ENCODE peak calls at places on chromosomes 7 and 10, in nine cellular contexts. R is KG1; Y is epithelial cell of esophagus; W is BE2C; E is GF-D8; K is HT1080; H is activated naive CD8-positive, alpha-beta T cell treated with anti-CD3 and anti-CD28 coated beads for 36 hours; F is activated T-cell treated with anti-CD3 and anti-CD28 coated beads for 1 hour; L is activated effector memory CD4-positive, alpha-beta T cell treated with anti-CD3 and anti-CD28 coated beads, Interleukin-2, amount 50 U/mL, for 16 hours. T is an unnamed sample.
A peak's percentile ranks its signal among the peaks of the same experiment; 100 is the strongest.

GRCh38 chr10:70478191-70479160 is at the start of gene PALD1:
- DNase-seq in W (peak; percentile 57), R (peak; percentile 67), Y (no peak), E (peak; percentile 64), L (peak; percentile 78), K (peak; percentile 27), F (no peak), H (peak; percentile 67), T (peak; percentile 78)

GRCh38 chr10:14782691-14783363 is 8.1 kb upstream of the FAM107B start:
- DNase-seq in R (peak; percentile 46), F (no peak), H (no peak), Y (peak; percentile 59), K (peak; percentile 83), W (no peak), E (peak; percentile 52), L (no peak), T (no peak)

GRCh38 chr10:624605-625334 is 64.7 kb downstream of the DIP2C start:
- DNase-seq in Y (peak; percentile 30), F (no peak), L (no peak), R (no peak), H (no peak), K (peak; percentile 85), W (peak; percentile 61), E (no peak), T (peak; percentile 86)

GRCh38 chr7:54811016-54811924 is 52.3 kb upstream of the SEC61G start:
- DNase-seq in H (no peak), Y (no peak), F (no peak), K (peak; percentile 62), W (no peak), R (no peak), L (no peak), E (no peak), T (no peak)

GRCh38 chr7:82444220-82445049 is 858 bp upstream of the CACNA2D1 start:
- DNase-seq in K (no peak), E (no peak), Y (peak; percentile 9), H (no peak), F (no peak), W (no peak), L (no peak), R (no peak), T (peak; percentile 59)

GRCh38 chr10:59894114-59894513 is 12.2 kb downstream of the CCDC6 start:
- DNase-seq in H (no peak), R (no peak), Y (peak; percentile 92), L (no peak), E (no peak), F (no peak), K (no peak), W (no peak), T (no peak)

GRCh38 chr10:15321431-15322321 is 49.4 kb downstream of the FAM171A1 start:
- DNase-seq in R (no peak), F (no peak), Y (no peak), K (no peak), W (no peak), L (no peak), H (no peak), E (no peak), T (no peak)

GRCh38 chr7:42103456-42103855 is 133.6 kb downstream of the GLI3 start:
- DNase-seq in E (no peak), R (no peak), L (no peak), K (no peak), Y (no peak), W (no peak), F (no peak), H (no peak), T (no peak)

GRCh38 chr7:122688385-122688998 is 10.4 kb downstream of the RNF133 start:
- DNase-seq in H (no peak), F (no peak), R (no peak), W (no peak), E (no peak), Y (no peak), K (no peak), L (no peak), T (no peak)